ENCODE peak calls at places on chromosomes 2 and 18, in nine cellular contexts. V is cardiac fibroblast; T is NCI-H510A; K is H54; F is GM04504; Q is substantia nigra; U is activated T-cell treated with anti-CD3 and anti-CD28 coated beads for 48 hours; E is activated effector memory CD4-positive, alpha-beta T cell treated with Interleukin-2 at 50 U/mL for 16 hours; J is NCI-H1694 treated with DMSO at 0.1 percent for 48 hours. B is an unnamed sample.

GRCh38 chr18:58241877-58242276 is 197.9 kb downstream of the NEDD4L start:
- DNase-seq in V (peak), T (peak), K (no peak), F (peak), Q (no peak), U (no peak), E (no peak), J (no peak), B (no peak)

GRCh38 chr2:38722271-38723115 is 28.7 kb downstream of the SRSF7 start:
- DNase-seq in V (no peak), T (no peak), K (no peak), F (no peak), Q (no peak), U (peak), E (no peak), J (no peak), B (no peak)

GRCh38 chr2:234426616-234427015 is 70.3 kb downstream of the ARL4C start:
- DNase-seq in V (no peak), T (no peak), K (no peak), F (no peak), Q (no peak), U (no peak), E (no peak), J (no peak), B (no peak)

GRCh38 chr2:189164732-189165131 is 14.8 kb downstream of the COL5A2 start:
- DNase-seq in V (peak), T (no peak), K (no peak), F (peak), Q (no peak), U (no peak), E (no peak), J (no peak), B (no peak)

GRCh38 chr2:121974919-121975654 is 219.6 kb downstream of the TSN start:
- DNase-seq in V (peak), T (peak), K (peak), F (peak), Q (peak), U (no peak), E (peak), J (peak), B (peak)

GRCh38 chr18:35938562-35938961 is 33.9 kb upstream of the RMP24 start:
- DNase-seq in V (peak), T (no peak), K (no peak), F (no peak), Q (no peak), U (no peak), E (no peak), J (no peak), B (no peak)

GRCh38 chr2:25543939-25544338 is 129.4 kb downstream of the DTNB start:
- DNase-seq in V (no peak), T (no peak), K (no peak), F (no peak), Q (no peak), U (no peak), E (no peak), J (no peak), B (no peak)

GRCh38 chr18:12960846-12961397 is 13.1 kb downstream of the SEH1L start:
- DNase-seq in V (no peak), T (no peak), K (no peak), F (no peak), Q (no peak), U (no peak), E (no peak), J (no peak), B (no peak)

GRCh38 chr2:68907923-68908253 is 36.7 kb upstream of the BMP10 start:
- DNase-seq in V (no peak), T (no peak), K (no peak), F (no peak), Q (no peak), U (no peak), E (no peak), J (no peak), B (no peak)

GRCh38 chr2:226791487-226792081 is 8.0 kb downstream of the IRS1 start:
- DNase-seq in V (peak), T (peak), K (peak), F (no peak), Q (peak), U (peak), E (peak), J (peak), B (peak)

GRCh38 chr2:44441200-44441599 is 79.5 kb downstream of the CAMKMT start:
- DNase-seq in V (peak), T (no peak), K (no peak), F (no peak), Q (no peak), U (no peak), E (no peak), J (no peak), B (no peak)

GRCh38 chr2:223204537-223204936 is 152.5 kb downstream of the KCNE4 start:
- DNase-seq in V (no peak), T (no peak), K (no peak), F (no peak), Q (no peak), U (no peak), E (no peak), J (no peak), B (no peak)

GRCh38 chr2:136282238-136282775 is 164.4 kb upstream of the CXCR4 start:
- DNase-seq in V (no peak), T (no peak), K (no peak), F (no peak), Q (no peak), U (no peak), E (no peak), J (no peak), B (no peak)

GRCh38 chr2:217077841-217078407 is 218.1 kb upstream of the TNP1 start:
- DNase-seq in V (peak), T (no peak), K (no peak), F (no peak), Q (no peak), U (no peak), E (no peak), J (no peak), B (no peak)

GRCh38 chr2:195363496-195363895 is 293.5 kb upstream of the SLC39A10 start:
- DNase-seq in V (peak), T (no peak), K (no peak), F (no peak), Q (no peak), U (no peak), E (no peak), J (no peak), B (no peak)

GRCh38 chr18:46716827-46717226 is 40.0 kb downstream of the ST8SIA5 start:
- DNase-seq in V (no peak), T (no peak), K (no peak), F (no peak), Q (peak), U (no peak), E (no peak), J (no peak), B (no peak)

GRCh38 chr2:169676357-169676756 is 17.8 kb downstream of the CFAP210 start:
- DNase-seq in V (no peak), T (no peak), K (no peak), F (no peak), Q (no peak), U (no peak), E (no peak), J (no peak), B (no peak)

GRCh38 chr2:122300758-122301157 is 545.3 kb downstream of the TSN start:
- DNase-seq in V (peak), T (no peak), K (no peak), F (no peak), Q (no peak), U (no peak), E (no peak), J (no peak), B (no peak)

GRCh38 chr2:235506291-235506996 is 12.6 kb downstream of the AGAP1 start:
- DNase-seq in V (no peak), T (peak), K (no peak), F (no peak), Q (no peak), U (no peak), E (no peak), J (no peak), B (no peak)

GRCh38 chr2:96824079-96824870 is 8.2 kb downstream of the CNNM3 start:
- DNase-seq in V (peak), T (no peak), K (no peak), F (no peak), Q (no peak), U (no peak), E (no peak), J (no peak), B (no peak)

GRCh38 chr18:57780318-57781127 is 22.6 kb downstream of the ATP8B1 start:
- DNase-seq in V (peak), T (no peak), K (no peak), F (peak), Q (no peak), U (no peak), E (no peak), J (peak), B (no peak)

GRCh38 chr18:11741505-11742145 is 52.6 kb downstream of the GNAL start:
- DNase-seq in V (peak), T (no peak), K (peak), F (no peak), Q (no peak), U (no peak), E (no peak), J (no peak), B (no peak)

GRCh38 chr18:24913507-24914147 is 438.3 kb downstream of the ZNF521 start:
- DNase-seq in V (no peak), T (no peak), K (no peak), F (peak), Q (no peak), U (no peak), E (no peak), J (no peak), B (no peak)

GRCh38 chr18:4599312-4599711 is 144.2 kb upstream of the DLGAP1 start:
- DNase-seq in V (no peak), T (no peak), K (no peak), F (no peak), Q (no peak), U (no peak), E (no peak), J (no peak), B (no peak)

GRCh38 chr2:11697103-11697871 is 27.3 kb upstream of the NTSR2 start:
- DNase-seq in V (peak), T (no peak), K (peak), F (peak), Q (peak), U (no peak), E (no peak), J (peak), B (no peak)

GRCh38 chr2:217937446-217937845 is 65.3 kb downstream of the TNS1 start:
- DNase-seq in V (no peak), T (no peak), K (no peak), F (no peak), Q (no peak), U (no peak), E (no peak), J (no peak), B (no peak)

GRCh38 chr2:186308347-186308746 is 177.7 kb upstream of the ZC3H15 start:
- DNase-seq in V (peak), T (no peak), K (no peak), F (no peak), Q (no peak), U (no peak), E (no peak), J (no peak), B (no peak)

GRCh38 chr2:231228974-231229373 is 30.5 kb downstream of the ARMC9 start:
- DNase-seq in V (no peak), T (no peak), K (no peak), F (no peak), Q (no peak), U (no peak), E (no peak), J (no peak), B (no peak)

GRCh38 chr2:189018636-189019035 is 44.5 kb downstream of the COL3A1 start:
- DNase-seq in V (peak), T (no peak), K (no peak), F (no peak), Q (no peak), U (no peak), E (no peak), J (no peak), B (no peak)

GRCh38 chr2:66696374-66696773 is 261.4 kb downstream of the MEIS1 start:
- DNase-seq in V (no peak), T (peak), K (no peak), F (no peak), Q (no peak), U (no peak), E (no peak), J (no peak), B (no peak)

GRCh38 chr2:182098648-182099047 is 113.0 kb downstream of the PPP1R1C start:
- DNase-seq in V (no peak), T (no peak), K (no peak), F (no peak), Q (no peak), U (no peak), E (no peak), J (no peak), B (no peak)

GRCh38 chr2:7430869-7431641 is 513.8 kb downstream of the RNF144A start:
- DNase-seq in V (no peak), T (peak), K (no peak), F (no peak), Q (peak), U (peak), E (peak), J (no peak), B (no peak)

GRCh38 chr2:74179063-74179865 is 585 bp upstream of the MOB1A start:
- DNase-seq in V (no peak), T (no peak), K (no peak), F (no peak), Q (no peak), U (no peak), E (no peak), J (no peak), B (no peak)

GRCh38 chr2:42917374-42918017 is 125.1 kb upstream of the HAAO start:
- DNase-seq in V (peak), T (no peak), K (no peak), F (peak), Q (no peak), U (peak), E (no peak), J (peak), B (no peak)

GRCh38 chr18:25467226-25468065 is 115.5 kb upstream of the ZNF521 start:
- DNase-seq in V (no peak), T (no peak), K (no peak), F (no peak), Q (no peak), U (no peak), E (no peak), J (no peak), B (no peak)

GRCh38 chr2:98615481-98615880 is 7.1 kb downstream of the UNC50 start:
- DNase-seq in V (no peak), T (no peak), K (no peak), F (no peak), Q (no peak), U (no peak), E (no peak), J (no peak), B (no peak)

B was measured in KG1.